ENCODE peak calls at places on chromosomes 6 and 20, in seven cellular contexts. H is A549, I is HCT116, J is HepG2, L is H1, Z is GM12878, A is K562. K is an unnamed sample.

GRCh38 chr20:1108437-1108920 is 9.9 kb upstream of the PSMF1 start:
- DNase-seq in H (peak), I (peak), A (peak), J (peak), L (no peak), Z (no peak), K (peak)

GRCh38 chr20:35091808-35092523 is 641 bp downstream of the TRPC4AP start:
- DNase-seq in J (peak), Z (no peak), A (no peak), I (no peak), H (no peak), L (no peak), K (peak)

GRCh38 chr6:92479821-92480220 is 939.5 kb downstream of the EPHA7 start:
- DNase-seq in Z (no peak), H (no peak), A (no peak), L (no peak), J (no peak), I (no peak), K (peak)

GRCh38 chr6:6997282-6998193 is 110.2 kb upstream of the RREB1 start:
- DNase-seq in Z (no peak), J (peak), A (no peak), L (no peak), I (no peak), H (no peak), K (no peak)

GRCh38 chr6:67073938-67074337 is 1366.9 kb upstream of the EYS start:
- DNase-seq in I (no peak), H (no peak), L (no peak), Z (no peak), J (no peak), A (no peak), K (no peak)

GRCh38 chr6:106159531-106159940 is 73.4 kb downstream of the PRDM1 start:
- DNase-seq in I (peak), H (no peak), J (no peak), A (no peak), L (no peak), Z (no peak), K (peak)

GRCh38 chr20:4947817-4948559 is 53.3 kb downstream of the SLC23A2 start:
- DNase-seq in H (no peak), Z (no peak), J (no peak), I (no peak), A (no peak), L (no peak), K (no peak)

GRCh38 chr20:57693002-57693582 is 16.7 kb downstream of the PMEPA1 start:
- DNase-seq in A (no peak), J (no peak), H (no peak), Z (no peak), L (no peak), I (peak), K (no peak)

GRCh38 chr20:17925300-17925939 is 43.2 kb downstream of the SNX5 start:
- DNase-seq in A (no peak), J (no peak), L (no peak), H (no peak), I (no peak), Z (no peak), K (no peak)

GRCh38 chr20:60206259-60206658 is 248.0 kb downstream of the CDH26 start:
- DNase-seq in H (peak), A (no peak), Z (no peak), J (peak), I (peak), L (no peak), K (peak)

DNA sequence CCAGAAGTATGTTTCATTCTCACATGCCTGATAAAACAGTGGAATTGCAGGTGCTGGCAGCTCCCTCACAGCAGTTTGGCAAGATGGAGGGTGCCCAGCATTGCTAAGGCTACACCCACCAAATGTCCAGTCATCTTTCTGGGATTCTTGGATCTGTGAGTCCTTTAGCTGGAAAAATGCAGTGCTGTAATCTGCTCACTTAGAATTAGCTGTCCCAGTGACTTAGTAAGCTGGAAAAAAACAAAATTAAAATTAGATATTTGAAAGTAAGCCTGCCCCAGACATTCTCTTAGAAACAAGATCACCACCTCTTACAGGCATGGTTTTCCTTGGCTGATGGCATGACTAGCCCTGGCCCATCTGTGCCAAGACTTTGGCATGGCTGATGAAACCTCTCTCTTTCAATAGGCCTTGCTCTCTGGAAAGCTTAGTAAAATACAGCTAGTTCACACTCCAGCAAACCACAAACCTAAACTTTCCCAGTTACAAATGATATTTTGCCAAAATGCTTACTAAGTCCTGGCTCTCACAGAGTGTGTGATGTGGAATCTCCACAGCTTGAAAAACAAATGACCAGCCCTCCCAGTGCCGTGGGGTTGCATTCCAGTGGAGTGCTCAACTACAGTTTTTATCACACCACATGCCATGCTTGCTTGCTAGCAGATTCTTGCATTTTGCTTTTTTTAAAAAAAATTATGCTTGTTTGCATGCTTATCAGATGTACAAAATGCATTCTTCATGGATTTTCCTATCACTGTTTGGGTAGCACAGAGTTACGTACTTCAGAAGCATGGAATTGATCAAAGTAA is 261.5 kb downstream of the EYA4 start:
- DNase-seq in A (no peak), L (no peak), H (no peak), Z (no peak), I (no peak), J (no peak), K (peak)
- TF ChIP-seq CEBPB in A (no peak), L (no peak), H (no peak), Z (no peak), I (no peak), J (no peak), K (peak)

GRCh38 chr6:27865952-27866369 is 46.2 kb downstream of the OR2B2 start:
- DNase-seq in L (no peak), J (no peak), Z (no peak), I (no peak), H (no peak), A (no peak), K (no peak)

GRCh38 chr6:27866370-27867050 is 45.7 kb downstream of the OR2B2 start:
- DNase-seq in H (no peak), L (no peak), Z (peak), I (no peak), J (peak), A (no peak), K (peak)

GRCh38 chr6:27864906-27865883 is 47.0 kb downstream of the OR2B2 start:
- DNase-seq in Z (peak), H (peak), L (no peak), A (peak), I (no peak), J (peak), K (peak)

GRCh38 chr6:27867941-27868705 is 44.1 kb downstream of the OR2B2 start:
- DNase-seq in H (no peak), L (no peak), J (no peak), I (no peak), A (no peak), Z (no peak), K (peak)

GRCh38 chr6:27867051-27867940 is 44.9 kb downstream of the OR2B2 start:
- DNase-seq in I (no peak), H (no peak), L (no peak), J (peak), A (peak), Z (peak), K (peak)
- TF ChIP-seq CEBPB in I (no peak), H (no peak), L (no peak), J (no peak), A (no peak), Z (no peak), K (no peak)

DNA sequence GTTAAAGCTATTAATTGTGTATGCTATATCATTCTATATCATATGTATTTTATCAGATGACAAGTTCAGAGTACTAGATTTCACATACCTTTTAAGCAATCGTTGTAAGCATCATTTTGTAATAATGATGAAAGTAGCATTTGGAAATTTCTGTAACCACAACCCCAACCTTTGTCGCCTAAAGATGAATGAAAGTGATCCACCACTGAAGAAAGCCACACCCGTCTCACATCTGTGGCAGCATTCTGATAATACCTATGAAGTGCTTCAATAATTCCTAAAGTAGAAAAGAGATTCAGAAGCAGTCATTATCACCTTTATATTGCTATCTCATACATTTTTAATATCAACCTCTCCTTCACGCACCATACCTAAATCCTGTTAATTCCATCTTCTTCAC is 16.6 kb downstream of the ZUP1 start:
- DNase-seq in H (no peak), A (no peak), L (no peak), I (no peak), J (no peak), Z (no peak), K (no peak)
- TF ChIP-seq CEBPB in H (no peak), A (no peak), L (no peak), I (no peak), J (no peak), Z (no peak), K (no peak)

GRCh38 chr6:154478691-154479090 is 31.8 kb downstream of the CNKSR3 start:
- DNase-seq in Z (no peak), A (no peak), J (no peak), H (no peak), L (no peak), I (no peak), K (no peak)

GRCh38 chr6:154478021-154478651 is 32.3 kb downstream of the CNKSR3 start:
- DNase-seq in I (no peak), A (no peak), L (no peak), J (no peak), Z (no peak), H (no peak), K (peak)

GRCh38 chr6:154476494-154476893 is 34.0 kb downstream of the CNKSR3 start:
- DNase-seq in J (no peak), H (no peak), A (no peak), I (no peak), L (no peak), Z (no peak), K (no peak)

GRCh38 chr6:154471609-154472362 is 38.7 kb downstream of the CNKSR3 start:
- DNase-seq in H (no peak), L (no peak), J (no peak), I (no peak), A (no peak), Z (no peak), K (no peak)

DNA sequence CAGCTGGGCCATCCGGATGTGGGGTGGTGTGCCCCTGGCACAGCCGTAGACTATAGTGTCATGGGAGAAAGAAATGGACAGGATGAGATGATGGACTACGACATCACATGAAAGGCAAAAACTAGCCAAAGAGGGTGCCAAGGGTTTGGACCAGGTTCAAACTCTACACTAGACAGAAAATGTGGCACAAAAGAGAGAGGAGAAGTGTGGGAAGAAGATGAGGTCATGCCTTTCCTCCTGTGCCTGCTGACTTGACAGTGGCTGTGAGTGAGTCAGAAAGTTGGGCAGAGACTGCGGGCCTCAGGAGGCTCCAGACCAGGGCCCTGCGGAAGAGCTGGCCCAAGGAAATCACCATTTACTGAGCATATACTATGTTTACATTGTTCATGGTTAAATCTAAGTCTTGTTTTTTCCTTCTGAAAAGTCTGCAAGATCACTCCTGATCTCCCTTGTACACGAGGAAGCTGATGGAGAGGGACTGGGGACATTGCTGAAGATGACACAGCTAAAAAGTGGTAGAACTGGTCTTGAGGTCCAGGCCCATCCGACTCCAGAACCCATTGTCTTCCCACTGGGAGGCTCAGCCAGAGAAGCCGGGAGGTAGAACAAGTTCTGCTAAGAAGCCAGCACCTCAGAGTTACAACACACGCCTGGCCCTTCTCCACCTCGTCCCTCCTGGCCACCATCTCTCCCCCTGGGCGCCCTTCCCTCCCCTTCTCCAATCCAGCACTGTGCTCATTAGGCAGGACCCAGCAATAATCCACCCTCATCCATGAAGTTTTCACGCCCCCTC is 35.7 kb downstream of the CNKSR3 start:
- DNase-seq in H (no peak), A (no peak), L (no peak), J (no peak), I (peak), Z (no peak), K (peak)
- TF ChIP-seq CEBPB in H (no peak), A (no peak), L (no peak), J (no peak), I (no peak), Z (no peak), K (no peak)

GRCh38 chr6:38150681-38151296 is 331.3 kb downstream of the ZFAND3 start:
- DNase-seq in I (no peak), A (no peak), H (no peak), L (no peak), Z (no peak), J (no peak), K (no peak)
- TF ChIP-seq CEBPB in I (no peak), A (no peak), H (no peak), L (no peak), Z (no peak), J (no peak), K (no peak)

DNA sequence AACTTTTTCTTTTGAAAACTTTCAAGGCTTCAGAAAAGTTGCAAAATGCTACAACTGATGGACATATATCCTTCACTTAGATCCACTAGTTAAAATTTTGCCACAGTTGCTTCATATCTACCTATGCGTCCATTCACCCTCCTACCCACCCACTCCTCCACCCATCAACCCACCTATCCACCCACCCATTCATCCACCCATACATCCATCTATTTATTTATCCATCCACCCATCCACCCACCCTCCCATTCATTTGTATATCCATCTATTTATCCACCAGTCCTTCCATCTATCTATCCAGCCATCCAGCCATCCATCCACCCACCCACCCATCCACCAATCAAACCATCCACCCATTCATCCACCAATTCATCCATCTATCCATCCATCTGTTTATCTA is 13.6 kb downstream of the BPIFB4 start:
- DNase-seq in H (no peak), L (no peak), Z (no peak), I (no peak), A (no peak), J (no peak), K (no peak)
- TF ChIP-seq CEBPB in H (no peak), L (no peak), Z (no peak), I (no peak), A (no peak), J (no peak), K (no peak)

GRCh38 chr6:30150151-30150550 is 10.9 kb downstream of the TRIM10 start:
- DNase-seq in H (no peak), I (no peak), A (no peak), Z (no peak), L (no peak), J (no peak), K (no peak)
- TF ChIP-seq CEBPB in H (no peak), I (no peak), A (no peak), Z (no peak), L (no peak), J (no peak), K (no peak)

GRCh38 chr6:56757585-56757984 is 114.9 kb upstream of the DST start:
- DNase-seq in H (no peak), I (no peak), Z (no peak), J (peak), L (no peak), A (no peak), K (peak)
- TF ChIP-seq CEBPB in H (no peak), I (no peak), Z (no peak), J (no peak), L (no peak), A (no peak), K (no peak)

K was measured in IMR-90.